ENCODE peak calls at places on chromosome 12, in seven cellular contexts. One of them, this sample, is unnamed.
A peak's percentile ranks its signal among the peaks of the same experiment; 100 is the strongest.

GRCh38 chr12:12898136-12898712 is 6.9 kb downstream of the GPRC5A start:
- DNase-seq in IMR-90: no peak
- DNase-seq in SK-N-SH: no peak
- DNase-seq in K562: no peak
- DNase-seq in HCT116: no peak
- DNase-seq in H1: no peak
- DNase-seq in GM12878: no peak
- DNase-seq in this sample: no peak

GRCh38 chr12:12671850-12672660 is 23.9 kb downstream of the GPR19 start:
- DNase-seq in IMR-90: peak; percentile 65
- DNase-seq in SK-N-SH: no peak
- DNase-seq in K562: no peak
- DNase-seq in HCT116: no peak
- DNase-seq in H1: no peak
- DNase-seq in GM12878: no peak
- DNase-seq in this sample: no peak

GRCh38 chr12:4172999-4173398 is 100.6 kb upstream of the CCND2 start:
- DNase-seq in IMR-90: peak; percentile 26
- DNase-seq in SK-N-SH: no peak
- DNase-seq in K562: no peak
- DNase-seq in HCT116: no peak
- DNase-seq in H1: no peak
- DNase-seq in GM12878: no peak
- DNase-seq in this sample: no peak

GRCh38 chr12:12157424-12157823 is 86.7 kb downstream of the BCL2L14 start:
- DNase-seq in IMR-90: no peak
- DNase-seq in SK-N-SH: no peak
- DNase-seq in K562: no peak
- DNase-seq in HCT116: no peak
- DNase-seq in H1: no peak
- DNase-seq in GM12878: no peak
- DNase-seq in this sample: no peak

GRCh38 chr12:19130224-19131019 is 889 bp downstream of the PLEKHA5 start:
- DNase-seq in IMR-90: no peak
- DNase-seq in SK-N-SH: peak; percentile 69
- DNase-seq in K562: peak; percentile 52
- DNase-seq in HCT116: no peak
- DNase-seq in H1: no peak
- DNase-seq in GM12878: no peak
- DNase-seq in this sample: peak; percentile 31

GRCh38 chr12:57629897-57630471 is 3.0 kb downstream of the B4GALNT1 start:
- DNase-seq in IMR-90: no peak
- DNase-seq in SK-N-SH: peak; percentile 4
- DNase-seq in K562: no peak
- DNase-seq in HCT116: no peak
- DNase-seq in H1: no peak
- DNase-seq in GM12878: no peak
- DNase-seq in this sample: no peak

GRCh38 chr12:49537709-49538601 is 875 bp upstream of the KCNH3 start:
- DNase-seq in IMR-90: no peak
- DNase-seq in SK-N-SH: peak; percentile 74
- DNase-seq in K562: no peak
- DNase-seq in HCT116: no peak
- DNase-seq in H1: no peak
- DNase-seq in GM12878: no peak
- DNase-seq in this sample: no peak

GRCh38 chr12:111454716-111455447 is 49.2 kb downstream of the SH2B3 start:
- DNase-seq in IMR-90: no peak
- DNase-seq in SK-N-SH: no peak
- DNase-seq in K562: no peak
- DNase-seq in HCT116: no peak
- DNase-seq in H1: no peak
- DNase-seq in GM12878: no peak
- DNase-seq in this sample: no peak

GRCh38 chr12:96985515-96986362 is 78.7 kb downstream of the NEDD1 start:
- DNase-seq in IMR-90: no peak
- DNase-seq in SK-N-SH: no peak
- DNase-seq in K562: peak; percentile 48
- DNase-seq in HCT116: peak; percentile 6
- DNase-seq in H1: no peak
- DNase-seq in GM12878: no peak
- DNase-seq in this sample: peak; percentile 19

GRCh38 chr12:4909734-4910501 is at the start of gene KCNA1:
- DNase-seq in IMR-90: no peak
- DNase-seq in SK-N-SH: peak; percentile 31
- DNase-seq in K562: no peak
- DNase-seq in HCT116: no peak
- DNase-seq in H1: no peak
- DNase-seq in GM12878: no peak
- DNase-seq in this sample: no peak

GRCh38 chr12:49227701-49228100 is 37.2 kb upstream of the TUBA1C start:
- DNase-seq in IMR-90: no peak
- DNase-seq in SK-N-SH: no peak
- DNase-seq in K562: no peak
- DNase-seq in HCT116: no peak
- DNase-seq in H1: no peak
- DNase-seq in GM12878: no peak
- DNase-seq in this sample: no peak

GRCh38 chr12:11652351-11653040 is 3.0 kb downstream of the ETV6 start:
- DNase-seq in IMR-90: peak; percentile 67
- DNase-seq in SK-N-SH: no peak
- DNase-seq in K562: no peak
- DNase-seq in HCT116: no peak
- DNase-seq in H1: no peak
- DNase-seq in GM12878: peak; percentile 71
- DNase-seq in this sample: no peak

GRCh38 chr12:2250797-2251196 is 198.0 kb downstream of the CACNA1C start:
- DNase-seq in IMR-90: no peak
- DNase-seq in SK-N-SH: no peak
- DNase-seq in K562: no peak
- DNase-seq in HCT116: no peak
- DNase-seq in H1: no peak
- DNase-seq in GM12878: no peak
- DNase-seq in this sample: no peak

GRCh38 chr12:90250766-90251165 is 542.1 kb upstream of the ATP2B1 start:
- DNase-seq in IMR-90: no peak
- DNase-seq in SK-N-SH: no peak
- DNase-seq in K562: no peak
- DNase-seq in HCT116: no peak
- DNase-seq in H1: no peak
- DNase-seq in GM12878: no peak
- DNase-seq in this sample: no peak

GRCh38 chr12:115144425-115144824 is 460.4 kb upstream of the TBX3 start:
- DNase-seq in IMR-90: no peak
- DNase-seq in SK-N-SH: no peak
- DNase-seq in K562: no peak
- DNase-seq in HCT116: no peak
- DNase-seq in H1: no peak
- DNase-seq in GM12878: no peak
- DNase-seq in this sample: no peak

GRCh38 chr12:62227091-62227490 is 33.1 kb upstream of the USP15 start:
- DNase-seq in IMR-90: no peak
- DNase-seq in SK-N-SH: no peak
- DNase-seq in K562: no peak
- DNase-seq in HCT116: no peak
- DNase-seq in H1: no peak
- DNase-seq in GM12878: no peak
- DNase-seq in this sample: no peak

GRCh38 chr12:120739031-120739762 is 13.6 kb downstream of the ACADS start:
- DNase-seq in IMR-90: no peak
- DNase-seq in SK-N-SH: no peak
- DNase-seq in K562: no peak
- DNase-seq in HCT116: no peak
- DNase-seq in H1: no peak
- DNase-seq in GM12878: no peak
- DNase-seq in this sample: no peak

GRCh38 chr12:53675701-53676607 is at the start of gene ATP5MC2:
- DNase-seq in IMR-90: peak; percentile 99
- DNase-seq in SK-N-SH: peak; percentile 98
- DNase-seq in K562: peak; percentile 97
- DNase-seq in HCT116: peak; percentile 98
- DNase-seq in H1: peak; percentile 99
- DNase-seq in GM12878: peak; percentile 100
- DNase-seq in this sample: peak; percentile 100

GRCh38 chr12:53676715-53677611 is 1.1 kb upstream of the ATP5MC2 start:
- DNase-seq in IMR-90: peak; percentile 32
- DNase-seq in SK-N-SH: no peak
- DNase-seq in K562: no peak
- DNase-seq in HCT116: no peak
- DNase-seq in H1: no peak
- DNase-seq in GM12878: no peak
- DNase-seq in this sample: no peak

GRCh38 chr12:53683494-53683893 is 7.6 kb upstream of the ATP5MC2 start:
- DNase-seq in IMR-90: no peak
- DNase-seq in SK-N-SH: no peak
- DNase-seq in K562: no peak
- DNase-seq in HCT116: no peak
- DNase-seq in H1: no peak
- DNase-seq in GM12878: no peak
- DNase-seq in this sample: no peak

GRCh38 chr12:53674977-53675700 is 744 bp downstream of the ATP5MC2 start:
- DNase-seq in IMR-90: no peak
- DNase-seq in SK-N-SH: no peak
- DNase-seq in K562: peak; percentile 25
- DNase-seq in HCT116: no peak
- DNase-seq in H1: no peak
- DNase-seq in GM12878: no peak
- DNase-seq in this sample: no peak

GRCh38 chr12:53677612-53678133 is 1.8 kb upstream of the ATP5MC2 start:
- DNase-seq in IMR-90: no peak
- DNase-seq in SK-N-SH: no peak
- DNase-seq in K562: no peak
- DNase-seq in HCT116: no peak
- DNase-seq in H1: no peak
- DNase-seq in GM12878: no peak
- DNase-seq in this sample: no peak
- H3K4me2 ChIP-seq in IMR-90: peak overlapping the region; percentile 45
- H3K4me2 ChIP-seq in SK-N-SH: no peak overlapping the region
- H3K4me2 ChIP-seq in K562: no peak overlapping the region
- H3K4me2 ChIP-seq in HCT116: no peak overlapping the region
- H3K4me2 ChIP-seq in H1: peak overlapping the region; percentile 91
- H3K4me2 ChIP-seq in GM12878: peak overlapping the region; percentile 98
- H3K4me2 ChIP-seq in this sample: no peak overlapping the region

GRCh38 chr12:128771681-128772080 is 52.1 kb downstream of the SLC15A4 start:
- DNase-seq in IMR-90: peak; percentile 4
- DNase-seq in SK-N-SH: no peak
- DNase-seq in K562: no peak
- DNase-seq in HCT116: no peak
- DNase-seq in H1: no peak
- DNase-seq in GM12878: no peak
- DNase-seq in this sample: no peak
- TF ChIP-seq RAD21 in IMR-90: no peak
- TF ChIP-seq RAD21 in SK-N-SH: no peak
- TF ChIP-seq RAD21 in K562: no peak
- TF ChIP-seq RAD21 in HCT116: no peak
- TF ChIP-seq RAD21 in H1: no peak
- TF ChIP-seq RAD21 in GM12878: no peak
- TF ChIP-seq RAD21 in this sample: no peak

DNA sequence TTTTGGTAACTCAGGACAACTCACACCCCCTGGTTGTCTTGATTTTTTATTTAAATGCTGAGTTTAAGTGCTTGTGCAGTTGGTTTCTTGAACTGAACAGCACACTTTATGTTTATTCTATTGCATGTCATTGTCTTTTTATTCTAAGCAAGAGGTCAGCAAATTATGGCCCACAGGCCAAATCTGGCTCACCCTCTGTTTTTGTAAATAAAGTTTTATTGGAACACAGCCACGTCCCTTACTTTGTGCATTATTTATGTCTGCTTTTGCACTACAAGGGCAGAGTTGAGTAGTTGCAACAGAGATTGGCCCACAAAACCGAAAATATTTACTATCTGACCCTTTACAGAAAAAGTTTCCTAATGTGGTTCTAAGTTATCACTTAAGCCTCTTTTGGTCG is 52.3 kb downstream of the SUDS3 start:
- DNase-seq in IMR-90: no peak
- DNase-seq in SK-N-SH: no peak
- DNase-seq in K562: no peak
- DNase-seq in HCT116: no peak
- DNase-seq in H1: no peak
- DNase-seq in GM12878: no peak
- DNase-seq in this sample: no peak
- H3K4me2 ChIP-seq in IMR-90: no peak overlapping the region
- H3K4me2 ChIP-seq in SK-N-SH: no peak overlapping the region
- H3K4me2 ChIP-seq in K562: no peak overlapping the region
- H3K4me2 ChIP-seq in HCT116: no peak overlapping the region
- H3K4me2 ChIP-seq in H1: no peak overlapping the region
- H3K4me2 ChIP-seq in GM12878: no peak overlapping the region
- H3K4me2 ChIP-seq in this sample: no peak overlapping the region

GRCh38 chr12:39697108-39697507 is 77.5 kb upstream of the ABCD2 start:
- DNase-seq in IMR-90: no peak
- DNase-seq in SK-N-SH: no peak
- DNase-seq in K562: no peak
- DNase-seq in HCT116: no peak
- DNase-seq in H1: no peak
- DNase-seq in GM12878: no peak
- DNase-seq in this sample: no peak

DNA sequence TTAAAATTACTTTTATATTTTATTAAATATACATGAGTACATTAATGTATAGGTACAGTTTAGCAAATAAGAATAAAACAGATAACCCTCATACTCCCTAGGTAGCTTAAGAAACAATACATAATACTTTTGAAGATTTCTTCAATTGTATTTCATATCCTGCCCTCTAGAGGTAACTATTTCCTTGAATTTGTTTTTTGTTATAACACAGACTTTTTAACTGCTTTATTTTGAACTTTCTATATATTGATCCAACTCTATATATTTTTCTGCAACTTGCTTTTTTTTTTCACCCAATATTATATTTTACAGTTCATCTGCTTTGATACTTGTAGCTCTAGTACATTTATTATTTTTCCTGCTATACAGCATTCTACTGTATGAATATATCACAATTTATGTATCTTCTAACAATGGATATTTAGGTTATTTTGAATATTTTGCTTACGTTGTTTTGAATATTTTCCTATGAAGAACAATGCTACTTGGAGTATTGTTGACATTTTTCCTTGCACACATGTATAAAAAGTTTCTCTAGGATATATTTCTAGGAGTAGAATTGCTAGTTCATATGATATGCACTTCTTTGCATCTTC is 72.8 kb upstream of the ABCD2 start:
- DNase-seq in IMR-90: no peak
- DNase-seq in SK-N-SH: peak; percentile 15
- DNase-seq in K562: no peak
- DNase-seq in HCT116: peak; percentile 0
- DNase-seq in H1: no peak
- DNase-seq in GM12878: no peak
- DNase-seq in this sample: no peak
- TF ChIP-seq RAD21 in IMR-90: no peak
- TF ChIP-seq RAD21 in SK-N-SH: peak; percentile 52
- TF ChIP-seq RAD21 in K562: no peak
- TF ChIP-seq RAD21 in HCT116: peak; percentile 48
- TF ChIP-seq RAD21 in H1: no peak
- TF ChIP-seq RAD21 in GM12878: peak; percentile 26
- TF ChIP-seq RAD21 in this sample: peak; percentile 58